ENCODE peak calls at places on chromosomes 7 and 10, in five cellular contexts. L, D, A, N and W are unnamed samples.

GRCh38 chr7:56175086-56175760 is 59.0 kb upstream of the NUPR2 start:
- DNase-seq in L (no peak), D (no peak), A (no peak), N (no peak), W (no peak)

GRCh38 chr10:47031251-47031952 is 120.2 kb downstream of the PTPN20 start:
- DNase-seq in L (no peak), D (no peak), A (no peak), N (no peak), W (no peak)

GRCh38 chr7:156732091-156732621 is 91.6 kb downstream of the RNF32 start:
- DNase-seq in L (no peak), D (no peak), A (no peak), N (no peak), W (no peak)

GRCh38 chr7:88761779-88762178 is 2.3 kb downstream of the ZNF804B start:
- DNase-seq in L (no peak), D (no peak), A (no peak), N (no peak), W (peak; percentile 12)

GRCh38 chr10:130046591-130046990 is 64.0 kb downstream of the C10orf143 start:
- DNase-seq in L (no peak), D (no peak), A (no peak), N (no peak), W (no peak)

GRCh38 chr7:77866370-77866769 is 67.8 kb downstream of the PHTF2 start:
- DNase-seq in L (no peak), D (no peak), A (no peak), N (no peak), W (no peak)

GRCh38 chr10:6669269-6669859 is 89.3 kb upstream of the PRKCQ start:
- DNase-seq in L (peak; percentile 28), D (no peak), A (no peak), N (no peak), W (peak; percentile 53)

GRCh38 chr10:63760034-63760707 is 239.0 kb downstream of the REEP3 start:
- DNase-seq in L (no peak), D (no peak), A (no peak), N (no peak), W (no peak)

GRCh38 chr7:130070900-130071622 is 727 bp downstream of the KLHDC10 start:
- DNase-seq in L (no peak), D (no peak), A (no peak), N (no peak), W (no peak)

GRCh38 chr10:22593644-22594043 is 120.7 kb downstream of the PIP4K2A start:
- DNase-seq in L (no peak), D (no peak), A (no peak), N (no peak), W (no peak)